ENCODE peak calls at places on chromosomes 1 and 21, in six cellular contexts. J, T, H, N, S and B are unnamed samples.

GRCh38 chr1:169680377-169681019 is 30.9 kb downstream of the SELL start:
- DNase-seq in J (no peak), T (no peak), H (no peak), N (no peak), S (no peak), B (no peak)

GRCh38 chr1:25641931-25642611 is 25.5 kb downstream of the MAN1C1 start:
- DNase-seq in J (peak), T (no peak), H (no peak), N (no peak), S (peak), B (peak)

GRCh38 chr1:155591770-155592169 is 18.2 kb upstream of the MSTO1 start:
- DNase-seq in J (peak), T (no peak), H (peak), N (peak), S (peak), B (peak)

GRCh38 chr1:182630586-182630985 is 26.4 kb upstream of the RGS16 start:
- DNase-seq in J (no peak), T (no peak), H (no peak), N (no peak), S (no peak), B (no peak)

GRCh38 chr1:51491166-51491981 is 27.7 kb downstream of the EPS15 start:
- DNase-seq in J (no peak), T (no peak), H (peak), N (no peak), S (no peak), B (no peak)

GRCh38 chr1:151944110-151944858 is 35.0 kb upstream of the THEM4 start:
- DNase-seq in J (no peak), T (no peak), H (no peak), N (no peak), S (peak), B (no peak)

GRCh38 chr21:30981403-30981802 is 56.9 kb downstream of the KRTAP19-8 start:
- DNase-seq in J (no peak), T (no peak), H (no peak), N (no peak), S (no peak), B (no peak)

GRCh38 chr21:44406953-44407352 is 48.4 kb upstream of the LRRC3 start:
- DNase-seq in J (no peak), T (no peak), H (no peak), N (no peak), S (no peak), B (no peak)

GRCh38 chr1:153548722-153549695 is at the start of gene S100A3:
- DNase-seq in J (no peak), T (peak), H (peak), N (no peak), S (peak), B (peak)

GRCh38 chr1:194975913-194976312 is 1632.3 kb downstream of the KCNT2 start:
- DNase-seq in J (no peak), T (no peak), H (no peak), N (no peak), S (no peak), B (no peak)

GRCh38 chr1:15946546-15947381 is 29.1 kb downstream of the ZBTB17 start:
- DNase-seq in J (no peak), T (no peak), H (no peak), N (no peak), S (no peak), B (no peak)

GRCh38 chr1:243734311-243734700 is 115.7 kb downstream of the AKT3 start:
- DNase-seq in J (no peak), T (no peak), H (no peak), N (no peak), S (peak), B (peak)

GRCh38 chr1:53625049-53625448 is 113.9 kb downstream of the GLIS1 start:
- DNase-seq in J (no peak), T (no peak), H (no peak), N (no peak), S (peak), B (peak)

GRCh38 chr1:215360786-215361185 is 206.3 kb upstream of the KCTD3 start:
- DNase-seq in J (peak), T (no peak), H (no peak), N (no peak), S (no peak), B (no peak)

GRCh38 chr1:113493533-113493932 is 103.2 kb downstream of the MAGI3 start:
- DNase-seq in J (no peak), T (no peak), H (no peak), N (no peak), S (no peak), B (no peak)

GRCh38 chr21:26800455-26801454 is 44.5 kb downstream of the ADAMTS1 start:
- DNase-seq in J (no peak), T (no peak), H (no peak), N (no peak), S (peak), B (peak)

GRCh38 chr1:225493591-225494246 is 65.9 kb upstream of the LBR start:
- DNase-seq in J (no peak), T (no peak), H (no peak), N (no peak), S (no peak), B (no peak)

GRCh38 chr21:33075128-33075527 is 5.2 kb downstream of the OLIG1 start:
- DNase-seq in J (no peak), T (no peak), H (no peak), N (no peak), S (no peak), B (no peak)

GRCh38 chr1:154155282-154155681 is 409 bp upstream of the NUP210L start:
- DNase-seq in J (no peak), T (no peak), H (no peak), N (no peak), S (peak), B (peak)

GRCh38 chr1:65002156-65002507 is 35.8 kb upstream of the JAK1 start:
- DNase-seq in J (no peak), T (no peak), H (no peak), N (no peak), S (no peak), B (no peak)

GRCh38 chr1:54471588-54471987 is 65.4 kb upstream of the SSBP3 start:
- DNase-seq in J (no peak), T (no peak), H (no peak), N (no peak), S (no peak), B (no peak)

GRCh38 chr21:46599251-46599572 is 5.7 kb downstream of the S100B start:
- DNase-seq in J (no peak), T (no peak), H (no peak), N (peak), S (peak), B (peak)

GRCh38 chr1:62685431-62685859 is 2.7 kb downstream of the DOCK7 start:
- DNase-seq in J (no peak), T (no peak), H (no peak), N (no peak), S (peak), B (peak)

GRCh38 chr1:164382384-164382783 is 176.6 kb upstream of the PBX1 start:
- DNase-seq in J (no peak), T (no peak), H (no peak), N (no peak), S (no peak), B (no peak)

GRCh38 chr1:89487972-89488371 is 36.7 kb upstream of the LRRC8B start:
- DNase-seq in J (peak), T (no peak), H (no peak), N (no peak), S (no peak), B (no peak)

GRCh38 chr21:42737969-42738590 is 84.7 kb downstream of the PDE9A start:
- DNase-seq in J (no peak), T (peak), H (peak), N (no peak), S (peak), B (peak)

GRCh38 chr1:201022824-201023516 is 544 bp downstream of the KIF21B start:
- DNase-seq in J (peak), T (no peak), H (peak), N (no peak), S (peak), B (no peak)

GRCh38 chr1:227562037-227562436 is 1.3 kb upstream of the ZNF678 start:
- DNase-seq in J (no peak), T (no peak), H (no peak), N (no peak), S (no peak), B (no peak)

GRCh38 chr1:212943393-212943710 is 7.0 kb upstream of the VASH2 start:
- DNase-seq in J (no peak), T (no peak), H (no peak), N (no peak), S (no peak), B (no peak)

GRCh38 chr1:34840426-34840825 is 19.1 kb downstream of the SMIM12 start:
- DNase-seq in J (no peak), T (peak), H (no peak), N (no peak), S (no peak), B (no peak)

GRCh38 chr1:34845131-34845901 is 14.2 kb downstream of the SMIM12 start:
- DNase-seq in J (no peak), T (no peak), H (no peak), N (no peak), S (no peak), B (no peak)

GRCh38 chr1:34843392-34844251 is 15.9 kb downstream of the SMIM12 start:
- DNase-seq in J (no peak), T (no peak), H (no peak), N (no peak), S (peak), B (no peak)

GRCh38 chr1:34844252-34844634 is 15.3 kb downstream of the SMIM12 start:
- DNase-seq in J (no peak), T (no peak), H (no peak), N (no peak), S (no peak), B (peak)

GRCh38 chr1:34842952-34843371 is 16.6 kb downstream of the SMIM12 start:
- DNase-seq in J (no peak), T (no peak), H (no peak), N (no peak), S (no peak), B (peak)
- H3K4me3 ChIP-seq in J (no peak), T (no peak), H (no peak), N (no peak), S (no peak), B (no peak)

DNA sequence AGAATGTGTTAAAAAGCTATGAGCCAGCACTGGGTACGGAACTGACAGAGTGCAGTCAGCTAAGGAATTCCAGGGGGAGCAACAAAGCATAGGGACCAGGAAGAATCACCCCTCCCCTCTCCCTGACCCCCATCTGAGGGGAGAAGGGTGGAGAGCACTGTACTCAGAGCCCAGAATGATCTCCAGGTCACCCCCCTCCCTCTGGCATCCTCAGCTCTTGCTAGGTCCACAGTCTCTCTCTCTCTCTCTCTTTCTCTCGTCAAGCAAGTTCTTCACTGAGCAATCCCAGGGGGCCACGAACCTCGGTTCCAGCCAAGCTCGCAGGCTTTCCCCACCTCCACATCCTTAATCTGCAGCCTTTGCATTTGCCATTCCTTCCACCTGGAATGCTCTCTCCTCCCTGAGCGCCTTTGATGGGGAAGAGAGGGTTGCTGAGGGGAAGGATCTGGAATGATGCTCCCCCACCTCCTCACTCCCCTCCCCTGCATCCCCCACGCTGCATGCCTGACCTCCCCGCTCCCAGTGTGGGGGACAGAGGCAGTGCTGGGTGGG is 6.7 kb upstream of the WASF2 start:
- DNase-seq in J (no peak), T (no peak), H (no peak), N (no peak), S (peak), B (peak)
- TF ChIP-seq CTCF in J (no peak), T (no peak), H (no peak), N (no peak), S (peak), B (peak)

GRCh38 chr1:206503591-206504362 is 3.6 kb upstream of the RASSF5 start:
- DNase-seq in J (no peak), T (no peak), H (no peak), N (peak), S (peak), B (peak)
- H3K4me3 ChIP-seq in J (no peak), T (no peak), H (no peak), N (no peak), S (no peak), B (no peak)

GRCh38 chr1:33501774-33502173 is 29.3 kb downstream of the ZSCAN20 start:
- DNase-seq in J (no peak), T (no peak), H (no peak), N (no peak), S (no peak), B (no peak)

GRCh38 chr1:33501309-33501708 is 28.9 kb downstream of the ZSCAN20 start:
- DNase-seq in J (no peak), T (no peak), H (no peak), N (no peak), S (no peak), B (no peak)

GRCh38 chr1:33497410-33497809 is 25.0 kb downstream of the ZSCAN20 start:
- DNase-seq in J (no peak), T (no peak), H (no peak), N (no peak), S (no peak), B (no peak)

GRCh38 chr1:33502726-33503125 is 30.3 kb downstream of the ZSCAN20 start:
- DNase-seq in J (no peak), T (no peak), H (no peak), N (no peak), S (peak), B (peak)

DNA sequence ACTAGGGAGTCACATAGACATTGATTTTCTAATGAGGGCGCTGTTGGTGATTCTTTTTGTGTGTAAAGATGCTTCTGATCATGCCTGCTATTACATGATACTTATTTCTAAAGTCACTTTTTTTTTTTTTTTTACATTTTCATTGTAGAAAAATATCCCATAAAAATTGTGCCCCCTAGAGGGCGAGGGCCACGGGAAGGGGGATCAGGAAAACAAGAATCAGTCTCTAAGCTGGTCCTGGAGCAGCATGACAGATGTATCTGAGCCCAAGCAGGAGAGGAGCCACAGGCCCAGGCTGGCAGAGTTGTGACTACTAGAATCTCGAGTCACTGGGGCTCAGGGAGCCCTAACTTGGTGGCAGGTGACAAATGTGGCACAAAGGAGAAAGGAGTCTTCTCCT is 28.1 kb downstream of the ZSCAN20 start:
- DNase-seq in J (no peak), T (no peak), H (no peak), N (no peak), S (no peak), B (no peak)
- TF ChIP-seq CTCF in J (no peak), T (no peak), H (no peak), N (peak), S (peak), B (no peak)